ENCODE peak calls at places on chromosome 15, in six cellular contexts. One of them, this sample, is unnamed.

GRCh38 chr15:68658151-68658550 is 79.4 kb downstream of the CORO2B start:
- DNase-seq in NCI-H748 treated with DMSO at 0.1 percent for 48 hours: no peak
- DNase-seq in NCI-H510A treated with DMSO at 0.1 percent for 48 hours: no peak
- DNase-seq in SHP77 treated with DMSO at 0.1 percent for 48 hours: no peak
- DNase-seq in stromal cell of bone marrow: no peak
- DNase-seq in stimulated activated naive B cell treated with anti-CD40 and anti-IgM and Interleukin-4, amounts not matched to agents 10 μg/mL and 1 μg/mL and 100 μg/mL, for 72 hours: no peak
- DNase-seq in this sample: no peak

GRCh38 chr15:80608688-80609087 is 86.4 kb upstream of the ABHD17C start:
- DNase-seq in NCI-H748 treated with DMSO at 0.1 percent for 48 hours: no peak
- DNase-seq in NCI-H510A treated with DMSO at 0.1 percent for 48 hours: peak; percentile 44
- DNase-seq in SHP77 treated with DMSO at 0.1 percent for 48 hours: peak; percentile 18
- DNase-seq in stromal cell of bone marrow: no peak
- DNase-seq in stimulated activated naive B cell treated with anti-CD40 and anti-IgM and Interleukin-4, amounts not matched to agents 10 μg/mL and 1 μg/mL and 100 μg/mL, for 72 hours: no peak
- DNase-seq in this sample: no peak

GRCh38 chr15:53000412-53000811 is 210.3 kb upstream of the ONECUT1 start:
- DNase-seq in NCI-H748 treated with DMSO at 0.1 percent for 48 hours: no peak
- DNase-seq in NCI-H510A treated with DMSO at 0.1 percent for 48 hours: no peak
- DNase-seq in SHP77 treated with DMSO at 0.1 percent for 48 hours: no peak
- DNase-seq in stromal cell of bone marrow: no peak
- DNase-seq in stimulated activated naive B cell treated with anti-CD40 and anti-IgM and Interleukin-4, amounts not matched to agents 10 μg/mL and 1 μg/mL and 100 μg/mL, for 72 hours: no peak
- DNase-seq in this sample: no peak

GRCh38 chr15:57969355-57969754 is 96.2 kb downstream of the ALDH1A2 start:
- DNase-seq in NCI-H748 treated with DMSO at 0.1 percent for 48 hours: peak; percentile 1
- DNase-seq in NCI-H510A treated with DMSO at 0.1 percent for 48 hours: no peak
- DNase-seq in SHP77 treated with DMSO at 0.1 percent for 48 hours: peak; percentile 6
- DNase-seq in stromal cell of bone marrow: no peak
- DNase-seq in stimulated activated naive B cell treated with anti-CD40 and anti-IgM and Interleukin-4, amounts not matched to agents 10 μg/mL and 1 μg/mL and 100 μg/mL, for 72 hours: no peak
- DNase-seq in this sample: no peak

GRCh38 chr15:57485869-57486268 is 105.8 kb upstream of the MYZAP start:
- DNase-seq in NCI-H748 treated with DMSO at 0.1 percent for 48 hours: no peak
- DNase-seq in NCI-H510A treated with DMSO at 0.1 percent for 48 hours: no peak
- DNase-seq in SHP77 treated with DMSO at 0.1 percent for 48 hours: no peak
- DNase-seq in stromal cell of bone marrow: peak; percentile 40
- DNase-seq in stimulated activated naive B cell treated with anti-CD40 and anti-IgM and Interleukin-4, amounts not matched to agents 10 μg/mL and 1 μg/mL and 100 μg/mL, for 72 hours: no peak
- DNase-seq in this sample: no peak

GRCh38 chr15:60095711-60096110 is 91.6 kb downstream of the FOXB1 start:
- DNase-seq in NCI-H748 treated with DMSO at 0.1 percent for 48 hours: no peak
- DNase-seq in NCI-H510A treated with DMSO at 0.1 percent for 48 hours: no peak
- DNase-seq in SHP77 treated with DMSO at 0.1 percent for 48 hours: no peak
- DNase-seq in stromal cell of bone marrow: no peak
- DNase-seq in stimulated activated naive B cell treated with anti-CD40 and anti-IgM and Interleukin-4, amounts not matched to agents 10 μg/mL and 1 μg/mL and 100 μg/mL, for 72 hours: no peak
- DNase-seq in this sample: no peak

GRCh38 chr15:65204236-65204930 is 6.9 kb downstream of the CILP start:
- DNase-seq in NCI-H748 treated with DMSO at 0.1 percent for 48 hours: no peak
- DNase-seq in NCI-H510A treated with DMSO at 0.1 percent for 48 hours: no peak
- DNase-seq in SHP77 treated with DMSO at 0.1 percent for 48 hours: no peak
- DNase-seq in stromal cell of bone marrow: no peak
- DNase-seq in stimulated activated naive B cell treated with anti-CD40 and anti-IgM and Interleukin-4, amounts not matched to agents 10 μg/mL and 1 μg/mL and 100 μg/mL, for 72 hours: no peak
- DNase-seq in this sample: no peak

GRCh38 chr15:61974759-61975158 is 85.5 kb downstream of the VPS13C start:
- DNase-seq in NCI-H748 treated with DMSO at 0.1 percent for 48 hours: peak; percentile 79
- DNase-seq in NCI-H510A treated with DMSO at 0.1 percent for 48 hours: peak; percentile 36
- DNase-seq in SHP77 treated with DMSO at 0.1 percent for 48 hours: peak; percentile 68
- DNase-seq in stromal cell of bone marrow: no peak
- DNase-seq in stimulated activated naive B cell treated with anti-CD40 and anti-IgM and Interleukin-4, amounts not matched to agents 10 μg/mL and 1 μg/mL and 100 μg/mL, for 72 hours: no peak
- DNase-seq in this sample: no peak

GRCh38 chr15:83651541-83651940 is 2.4 kb upstream of the ADAMTSL3 start:
- DNase-seq in NCI-H748 treated with DMSO at 0.1 percent for 48 hours: no peak
- DNase-seq in NCI-H510A treated with DMSO at 0.1 percent for 48 hours: no peak
- DNase-seq in SHP77 treated with DMSO at 0.1 percent for 48 hours: no peak
- DNase-seq in stromal cell of bone marrow: no peak
- DNase-seq in stimulated activated naive B cell treated with anti-CD40 and anti-IgM and Interleukin-4, amounts not matched to agents 10 μg/mL and 1 μg/mL and 100 μg/mL, for 72 hours: no peak
- DNase-seq in this sample: no peak

GRCh38 chr15:61115679-61116078 is 113.4 kb downstream of the RORA start:
- DNase-seq in NCI-H748 treated with DMSO at 0.1 percent for 48 hours: no peak
- DNase-seq in NCI-H510A treated with DMSO at 0.1 percent for 48 hours: no peak
- DNase-seq in SHP77 treated with DMSO at 0.1 percent for 48 hours: no peak
- DNase-seq in stromal cell of bone marrow: peak; percentile 50
- DNase-seq in stimulated activated naive B cell treated with anti-CD40 and anti-IgM and Interleukin-4, amounts not matched to agents 10 μg/mL and 1 μg/mL and 100 μg/mL, for 72 hours: no peak
- DNase-seq in this sample: no peak

GRCh38 chr15:88529021-88529630 is 17.4 kb downstream of the DET1 start:
- DNase-seq in NCI-H748 treated with DMSO at 0.1 percent for 48 hours: no peak
- DNase-seq in NCI-H510A treated with DMSO at 0.1 percent for 48 hours: no peak
- DNase-seq in SHP77 treated with DMSO at 0.1 percent for 48 hours: no peak
- DNase-seq in stromal cell of bone marrow: no peak
- DNase-seq in stimulated activated naive B cell treated with anti-CD40 and anti-IgM and Interleukin-4, amounts not matched to agents 10 μg/mL and 1 μg/mL and 100 μg/mL, for 72 hours: no peak
- DNase-seq in this sample: no peak

GRCh38 chr15:78075490-78076230 is 1.9 kb downstream of the TBC1D2B start:
- DNase-seq in NCI-H748 treated with DMSO at 0.1 percent for 48 hours: no peak
- DNase-seq in NCI-H510A treated with DMSO at 0.1 percent for 48 hours: peak; percentile 51
- DNase-seq in SHP77 treated with DMSO at 0.1 percent for 48 hours: no peak
- DNase-seq in stromal cell of bone marrow: peak; percentile 80
- DNase-seq in stimulated activated naive B cell treated with anti-CD40 and anti-IgM and Interleukin-4, amounts not matched to agents 10 μg/mL and 1 μg/mL and 100 μg/mL, for 72 hours: no peak
- DNase-seq in this sample: no peak

GRCh38 chr15:90481023-90481422 is 48.7 kb upstream of the CRTC3 start:
- DNase-seq in NCI-H748 treated with DMSO at 0.1 percent for 48 hours: no peak
- DNase-seq in NCI-H510A treated with DMSO at 0.1 percent for 48 hours: no peak
- DNase-seq in SHP77 treated with DMSO at 0.1 percent for 48 hours: no peak
- DNase-seq in stromal cell of bone marrow: no peak
- DNase-seq in stimulated activated naive B cell treated with anti-CD40 and anti-IgM and Interleukin-4, amounts not matched to agents 10 μg/mL and 1 μg/mL and 100 μg/mL, for 72 hours: peak; percentile 8
- DNase-seq in this sample: no peak

GRCh38 chr15:53713218-53713617 is 46.2 kb downstream of the WDR72 start:
- DNase-seq in NCI-H748 treated with DMSO at 0.1 percent for 48 hours: no peak
- DNase-seq in NCI-H510A treated with DMSO at 0.1 percent for 48 hours: no peak
- DNase-seq in SHP77 treated with DMSO at 0.1 percent for 48 hours: no peak
- DNase-seq in stromal cell of bone marrow: no peak
- DNase-seq in stimulated activated naive B cell treated with anti-CD40 and anti-IgM and Interleukin-4, amounts not matched to agents 10 μg/mL and 1 μg/mL and 100 μg/mL, for 72 hours: no peak
- DNase-seq in this sample: no peak

GRCh38 chr15:25774871-25775270 is 88.3 kb downstream of the ATP10A start:
- DNase-seq in NCI-H748 treated with DMSO at 0.1 percent for 48 hours: no peak
- DNase-seq in NCI-H510A treated with DMSO at 0.1 percent for 48 hours: no peak
- DNase-seq in SHP77 treated with DMSO at 0.1 percent for 48 hours: no peak
- DNase-seq in stromal cell of bone marrow: no peak
- DNase-seq in stimulated activated naive B cell treated with anti-CD40 and anti-IgM and Interleukin-4, amounts not matched to agents 10 μg/mL and 1 μg/mL and 100 μg/mL, for 72 hours: no peak
- DNase-seq in this sample: no peak